ENCODE peak calls at places on chromosomes 16 and 17, in eight cellular contexts. I is NCI-H1048; U is kidney tubule cell; F is activated naive CD4-positive, alpha-beta T cell treated with anti-CD3 and anti-CD28 coated beads for 36 hours; T is heart left ventricle; L is H9; V is retinal pigment epithelial cell; P is amygdala. H is an unnamed sample.

GRCh38 chr16:31568577-31569359 is 41.1 kb downstream of the AHSP start:
- DNase-seq in I (no peak), U (peak; percentile 1), F (peak; percentile 34), T (no peak), L (peak; percentile 48), V (no peak), P (no peak), H (peak; percentile 61)

GRCh38 chr16:30000768-30001631 is 5.0 kb downstream of the INO80E start:
- DNase-seq in I (no peak), U (no peak), F (no peak), T (no peak), L (peak; percentile 69), V (no peak), P (no peak), H (no peak)

GRCh38 chr17:36899250-36900129 is 37.8 kb upstream of the LHX1 start:
- DNase-seq in I (no peak), U (peak; percentile 58), F (no peak), T (no peak), L (peak; percentile 62), V (no peak), P (no peak), H (no peak)

GRCh38 chr17:47895254-47895855 is 681 bp upstream of the SP2 start:
- DNase-seq in I (no peak), U (peak; percentile 41), F (peak; percentile 54), T (no peak), L (no peak), V (no peak), P (no peak), H (peak; percentile 41)

GRCh38 chr16:78249056-78249455 is 149.6 kb downstream of the WWOX start:
- DNase-seq in I (no peak), U (peak; percentile 65), F (no peak), T (no peak), L (peak; percentile 63), V (peak; percentile 27), P (no peak), H (no peak)

GRCh38 chr16:10266809-10267208 is 84.6 kb upstream of the GRIN2A start:
- DNase-seq in I (no peak), U (no peak), F (peak; percentile 61), T (no peak), L (no peak), V (no peak), P (no peak), H (no peak)

GRCh38 chr16:84585886-84586285 is 32.0 kb downstream of the COTL1 start:
- DNase-seq in I (no peak), U (no peak), F (no peak), T (no peak), L (peak; percentile 84), V (no peak), P (peak; percentile 16), H (peak; percentile 79)

GRCh38 chr17:31158741-31159377 is 64.1 kb downstream of the NF1 start:
- DNase-seq in I (no peak), U (no peak), F (no peak), T (no peak), L (no peak), V (no peak), P (no peak), H (no peak)

GRCh38 chr17:17533901-17534441 is 37.8 kb upstream of the RASD1 start:
- DNase-seq in I (no peak), U (peak; percentile 4), F (no peak), T (no peak), L (no peak), V (no peak), P (no peak), H (no peak)

GRCh38 chr16:4214215-4214621 is 27.7 kb downstream of the SRL start:
- DNase-seq in I (no peak), U (peak; percentile 98), F (no peak), T (no peak), L (no peak), V (peak; percentile 96), P (no peak), H (no peak)

GRCh38 chr17:73431401-73432205 is 119.8 kb upstream of the CDC42EP4 start:
- DNase-seq in I (no peak), U (no peak), F (no peak), T (no peak), L (peak; percentile 30), V (no peak), P (no peak), H (no peak)

GRCh38 chr17:4008496-4009163 is 44.4 kb upstream of the ATP2A3 start:
- DNase-seq in I (no peak), U (no peak), F (no peak), T (no peak), L (no peak), V (no peak), P (no peak), H (no peak)

GRCh38 chr16:75304521-75305363 is 53.3 kb upstream of the BCAR1 start:
- DNase-seq in I (no peak), U (peak; percentile 89), F (peak; percentile 35), T (peak; percentile 44), L (no peak), V (peak; percentile 78), P (peak; percentile 26), H (peak; percentile 69)

GRCh38 chr16:68802190-68802589 is 41.1 kb upstream of the TANGO6 start:
- DNase-seq in I (no peak), U (peak; percentile 31), F (no peak), T (no peak), L (no peak), V (no peak), P (no peak), H (no peak)

GRCh38 chr17:47663997-47664941 is 14.6 kb downstream of the KPNB1 start:
- DNase-seq in I (peak; percentile 9), U (peak; percentile 76), F (peak; percentile 80), T (peak; percentile 42), L (peak; percentile 79), V (no peak), P (peak; percentile 4), H (peak; percentile 77)

GRCh38 chr16:11145821-11146211 is 110.2 kb downstream of the SOCS1 start:
- DNase-seq in I (no peak), U (no peak), F (no peak), T (no peak), L (no peak), V (no peak), P (no peak), H (no peak)

GRCh38 chr17:30520436-30520835 is 43.2 kb downstream of the GOSR1 start:
- DNase-seq in I (no peak), U (no peak), F (no peak), T (no peak), L (no peak), V (no peak), P (no peak), H (no peak)

GRCh38 chr17:76079577-76080206 is 710 bp downstream of the ZACN start:
- DNase-seq in I (no peak), U (no peak), F (no peak), T (no peak), L (peak; percentile 57), V (no peak), P (no peak), H (no peak)

GRCh38 chr17:82962163-82962720 is 117.2 kb upstream of the METRNL start:
- DNase-seq in I (no peak), U (no peak), F (no peak), T (no peak), L (no peak), V (no peak), P (no peak), H (peak; percentile 10)

GRCh38 chr17:74445156-74445555 is 13.3 kb downstream of the GPRC5C start:
- DNase-seq in I (no peak), U (no peak), F (no peak), T (no peak), L (no peak), V (no peak), P (no peak), H (no peak)

GRCh38 chr17:33511670-33512069 is 218.6 kb upstream of the ASIC2 start:
- DNase-seq in I (no peak), U (no peak), F (no peak), T (no peak), L (no peak), V (no peak), P (no peak), H (no peak)

GRCh38 chr16:3863587-3863986 is 16.9 kb downstream of the CREBBP start:
- DNase-seq in I (no peak), U (no peak), F (no peak), T (no peak), L (no peak), V (no peak), P (no peak), H (no peak)

GRCh38 chr16:17416461-17417221 is 54.1 kb downstream of the XYLT1 start:
- DNase-seq in I (no peak), U (peak; percentile 27), F (peak; percentile 72), T (peak; percentile 27), L (peak; percentile 56), V (no peak), P (no peak), H (peak; percentile 34)

GRCh38 chr16:75044800-75045361 is 46.1 kb downstream of the ZNRF1 start:
- DNase-seq in I (no peak), U (no peak), F (no peak), T (peak; percentile 66), L (no peak), V (peak; percentile 92), P (no peak), H (peak; percentile 68)